ENCODE peak calls at places on chromosomes 11 and 22, in six cellular contexts. N is germinal center; P is GM03348; Y is progenitor cell of endocrine pancreas; I is mucosa of descending colon; S is stimulated activated naive CD8-positive, alpha-beta T cell treated with anti-CD3 and anti-CD28 coated beads, Interleukin-15, Interleukin-2, amounts not matched to agents 100 U/mL and 50 U/mL, for 24 hours. Q is an unnamed sample.

GRCh38 chr11:12119502-12119901 is 9.1 kb downstream of the MICAL2 start:
- DNase-seq in N (no peak), P (no peak), S (no peak), Y (no peak), I (no peak), Q (no peak)

GRCh38 chr22:31753005-31753633 is 700 bp upstream of the DEPDC5 start:
- DNase-seq in P (peak), I (peak), S (peak), Y (peak), N (no peak), Q (no peak)

GRCh38 chr11:9498457-9499078 is 37.8 kb downstream of the ZNF143 start:
- DNase-seq in S (no peak), P (no peak), N (no peak), I (no peak), Y (no peak), Q (no peak)

GRCh38 chr11:86637976-86638375 is 34.4 kb downstream of the ME3 start:
- DNase-seq in P (no peak), I (no peak), N (no peak), S (peak), Y (no peak), Q (no peak)

GRCh38 chr11:12577746-12578644 is 96.2 kb upstream of the TEAD1 start:
- DNase-seq in I (no peak), P (no peak), Y (no peak), N (no peak), S (no peak), Q (no peak)

GRCh38 chr11:839875-840617 is 2.3 kb downstream of the POLR2L start:
- DNase-seq in P (no peak), S (no peak), I (no peak), Y (no peak), N (no peak), Q (no peak)

GRCh38 chr11:65920035-65920802 is 993 bp downstream of the DRAP1 start:
- DNase-seq in N (no peak), P (peak), I (peak), S (peak), Y (peak), Q (no peak)

GRCh38 chr22:26753125-26753862 is 95.9 kb downstream of the MIAT start:
- DNase-seq in P (no peak), Y (no peak), I (no peak), N (no peak), S (no peak), Q (no peak)

GRCh38 chr11:12646478-12646877 is 27.7 kb upstream of the TEAD1 start:
- DNase-seq in S (no peak), Y (no peak), N (no peak), P (no peak), I (no peak), Q (no peak)

GRCh38 chr22:41501209-41501608 is 32.3 kb downstream of the ACO2 start:
- DNase-seq in P (no peak), Y (no peak), N (peak), S (no peak), I (no peak), Q (no peak)

Q was measured in SK-N-MC.